ENCODE peak calls at places on chromosomes 13 and 19, in eight cellular contexts. Q is iPS-NIHi11; Z is mesendoderm; W is natural killer cell; R is nephron progenitor cell; C is AG04450; D is stimulated activated CD8-positive, alpha-beta memory T cell treated with anti-CD3 and anti-CD28 coated beads, Interleukin-15, amount 100 ng/mL, for 1 hour; I is anterior cingulate cortex. L is an unnamed sample.

GRCh38 chr19:12881172-12881808 is at the start of gene DNASE2:
- DNase-seq in Q (peak), Z (peak), W (peak), R (peak), C (peak), D (peak), I (peak), L (peak)

GRCh38 chr13:31880849-31881494 is 141.6 kb downstream of the RXFP2 start:
- DNase-seq in Q (no peak), Z (no peak), W (no peak), R (no peak), C (no peak), D (no peak), I (no peak), L (no peak)

GRCh38 chr19:40219721-40220276 is 1.6 kb upstream of the TTC9B start:
- DNase-seq in Q (no peak), Z (no peak), W (no peak), R (no peak), C (no peak), D (no peak), I (peak), L (no peak)

GRCh38 chr13:23850134-23850533 is 39.1 kb downstream of the MIPEP start:
- DNase-seq in Q (no peak), Z (no peak), W (no peak), R (no peak), C (no peak), D (no peak), I (no peak), L (no peak)

GRCh38 chr13:21686761-21687391 is 16.0 kb downstream of the FGF9 start:
- DNase-seq in Q (no peak), Z (no peak), W (no peak), R (no peak), C (no peak), D (no peak), I (no peak), L (no peak)

GRCh38 chr19:4119763-4120162 is 4.2 kb downstream of the MAP2K2 start:
- DNase-seq in Q (no peak), Z (no peak), W (no peak), R (no peak), C (no peak), D (no peak), I (no peak), L (no peak)

GRCh38 chr19:41537789-41538188 is 38.2 kb upstream of the CEACAM21 start:
- DNase-seq in Q (no peak), Z (peak), W (no peak), R (no peak), C (no peak), D (no peak), I (no peak), L (no peak)

GRCh38 chr19:29687897-29688728 is 22.9 kb downstream of the PLEKHF1 start:
- DNase-seq in Q (no peak), Z (no peak), W (no peak), R (no peak), C (no peak), D (no peak), I (no peak), L (no peak)

GRCh38 chr13:113208424-113209335 is at the start of gene PCID2:
- DNase-seq in Q (peak), Z (peak), W (peak), R (peak), C (no peak), D (peak), I (peak), L (no peak)

GRCh38 chr19:2016041-2016807 is 710 bp upstream of the BTBD2 start:
- DNase-seq in Q (peak), Z (peak), W (no peak), R (peak), C (peak), D (no peak), I (no peak), L (no peak)

GRCh38 chr13:109307027-109307426 is 479.4 kb downstream of the IRS2 start:
- DNase-seq in Q (no peak), Z (no peak), W (no peak), R (no peak), C (no peak), D (no peak), I (no peak), L (no peak)

GRCh38 chr13:38341149-38341692 is 8.4 kb upstream of the UFM1 start:
- DNase-seq in Q (no peak), Z (no peak), W (no peak), R (no peak), C (no peak), D (no peak), I (no peak), L (no peak)

GRCh38 chr19:3272952-3273351 is 48.5 kb downstream of the CELF5 start:
- DNase-seq in Q (no peak), Z (no peak), W (no peak), R (no peak), C (no peak), D (no peak), I (no peak), L (no peak)

GRCh38 chr19:18208098-18208951 is 4.5 kb upstream of the RAB3A start:
- DNase-seq in Q (peak), Z (no peak), W (peak), R (peak), C (peak), D (no peak), I (peak), L (no peak)

GRCh38 chr19:11581740-11582139 is 4.3 kb upstream of the ACP5 start:
- DNase-seq in Q (no peak), Z (no peak), W (no peak), R (no peak), C (no peak), D (no peak), I (no peak), L (no peak)

GRCh38 chr19:45834970-45835369 is 19.9 kb upstream of the RSPH6A start:
- DNase-seq in Q (no peak), Z (no peak), W (no peak), R (no peak), C (no peak), D (no peak), I (no peak), L (no peak)

GRCh38 chr13:112174476-112175110 is 107.6 kb downstream of the SOX1 start:
- DNase-seq in Q (no peak), Z (no peak), W (no peak), R (no peak), C (no peak), D (no peak), I (no peak), L (no peak)

L was measured in brain pericyte.